ENCODE peak calls at places on chromosomes 6 and 20, in eight cellular contexts. V is GM12878, Z is HepG2, Q is HCT116, A is endothelial cell of umbilical vein, N is breast epithelium, Y is sigmoid colon, F is transverse colon. K is an unnamed sample.

GRCh38 chr20:22623211-22623610 is 38.8 kb upstream of the FOXA2 start:
- DNase-seq in F (no peak), V (no peak), Q (peak; percentile 27), A (peak; percentile 2), Z (peak; percentile 26), N (no peak), Y (no peak), K (peak; percentile 54)

GRCh38 chr6:121382467-121383121 is 48.3 kb upstream of the TBC1D32 start:
- DNase-seq in Y (no peak), A (no peak), Q (no peak), F (peak; percentile 87), V (no peak), Z (peak; percentile 14), N (no peak), K (no peak)

GRCh38 chr6:168968801-168969200 is 284.8 kb downstream of the THBS2 start:
- DNase-seq in F (no peak), V (no peak), N (no peak), Z (no peak), Y (no peak), Q (no peak), A (no peak), K (no peak)

GRCh38 chr6:33856034-33856590 is 52.3 kb upstream of the MLN start:
- DNase-seq in Y (no peak), N (no peak), Z (peak; percentile 30), F (no peak), Q (no peak), A (no peak), V (no peak), K (no peak)

GRCh38 chr20:61533231-61533631 is 281.2 kb downstream of the CDH4 start:
- DNase-seq in V (no peak), Z (no peak), Y (no peak), Q (no peak), A (no peak), N (no peak), F (no peak), K (no peak)

GRCh38 chr6:37141291-37142046 is 28.5 kb upstream of the PIM1 start:
- DNase-seq in Y (peak; percentile 77), Q (no peak), V (no peak), Z (no peak), A (no peak), F (no peak), N (no peak), K (no peak)

GRCh38 chr6:25835442-25836283 is 3.8 kb upstream of the SLC17A1 start:
- DNase-seq in Q (no peak), N (no peak), A (peak; percentile 90), Z (peak; percentile 65), F (no peak), V (no peak), Y (no peak), K (no peak)

GRCh38 chr20:54208492-54209044 is 681 bp downstream of the PFDN4 start:
- DNase-seq in N (no peak), Z (peak; percentile 35), F (no peak), A (peak; percentile 59), V (no peak), Q (no peak), Y (no peak), K (no peak)

GRCh38 chr6:345747-346388 is 45.7 kb upstream of the IRF4 start:
- DNase-seq in V (no peak), N (no peak), Q (no peak), F (no peak), A (no peak), Y (no peak), Z (no peak), K (no peak)

GRCh38 chr6:166999145-166999844 is at the start of gene CEP43:
- DNase-seq in F (peak; percentile 95), N (peak; percentile 85), A (peak; percentile 98), V (peak; percentile 71), Y (peak; percentile 97), Z (peak; percentile 95), Q (peak; percentile 88), K (peak; percentile 94)

GRCh38 chr6:113565306-113565705 is 291.8 kb upstream of the MARCKS start:
- DNase-seq in Y (no peak), Z (no peak), F (no peak), V (no peak), A (no peak), Q (no peak), N (no peak), K (no peak)

GRCh38 chr20:19313342-19314069 is 101.1 kb downstream of the SLC24A3 start:
- DNase-seq in Q (no peak), F (no peak), V (no peak), Z (no peak), A (no peak), N (no peak), Y (no peak), K (no peak)

GRCh38 chr6:154479388-154480143 is 30.9 kb downstream of the CNKSR3 start:
- DNase-seq in N (no peak), A (peak; percentile 60), Z (no peak), Q (no peak), V (no peak), Y (no peak), F (no peak), K (no peak)

GRCh38 chr6:92577077-92577719 is 842.2 kb downstream of the EPHA7 start:
- DNase-seq in F (no peak), V (no peak), A (peak; percentile 13), Y (no peak), Q (no peak), Z (peak; percentile 52), N (no peak), K (no peak)

DNA sequence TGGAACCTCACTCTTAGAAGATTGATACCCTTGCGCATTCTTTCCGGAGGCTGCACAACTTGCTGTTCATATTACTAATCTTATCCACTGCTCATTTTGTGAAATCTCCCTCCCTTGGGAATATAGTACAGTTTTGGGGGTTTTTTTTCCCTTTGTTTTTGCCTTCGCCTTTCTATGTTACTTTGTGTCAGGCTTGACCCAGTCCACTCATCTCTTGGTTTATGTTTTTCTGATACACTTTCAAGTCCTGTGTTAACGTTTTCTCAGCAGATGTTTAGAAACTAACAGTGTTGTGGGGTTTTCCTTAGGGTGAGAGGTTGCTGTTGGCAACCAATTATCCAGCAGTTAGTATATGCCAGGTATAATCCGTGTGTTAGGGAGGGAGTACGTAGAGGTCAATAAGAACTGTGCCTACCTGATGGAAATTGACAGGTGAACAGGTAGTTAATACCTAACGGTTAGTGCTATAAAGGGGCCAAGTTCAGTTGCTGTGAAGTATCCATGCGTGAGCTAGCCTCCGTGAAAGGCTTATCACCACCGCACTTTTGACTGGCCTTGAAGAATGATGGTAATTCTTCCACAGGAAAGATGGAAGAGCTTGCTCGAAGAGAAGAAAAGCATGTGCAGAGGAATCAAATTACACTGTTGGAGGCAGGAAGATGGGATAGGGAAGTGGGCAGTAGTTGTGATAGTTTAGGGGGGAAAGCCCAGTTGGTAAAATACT is 1.4 kb downstream of the NFYA start:
- DNase-seq in F (no peak), N (no peak), V (no peak), Q (no peak), Y (no peak), Z (no peak), A (peak; percentile 37), K (no peak)
- TF ChIP-seq POLR2AphosphoS5 in F (no peak), N (no peak), V (no peak), Q (no peak), Y (no peak), Z (no peak), A (no peak), K (no peak)

GRCh38 chr6:63530984-63531383 is 41.3 kb upstream of the LOC128125822 start:
- DNase-seq in Q (no peak), F (no peak), A (no peak), Z (no peak), V (no peak), Y (no peak), N (no peak), K (no peak)

GRCh38 chr6:63527658-63528514 is 44.4 kb upstream of the LOC128125822 start:
- DNase-seq in F (peak; percentile 68), A (peak; percentile 51), Q (peak; percentile 94), Y (peak; percentile 72), V (no peak), Z (peak; percentile 99), N (peak; percentile 75), K (peak; percentile 93)

GRCh38 chr6:63533026-63533425 is 39.3 kb upstream of the LOC128125822 start:
- DNase-seq in V (no peak), Y (no peak), N (no peak), F (no peak), Z (no peak), Q (no peak), A (no peak), K (no peak)

GRCh38 chr6:63526931-63527330 is 45.3 kb upstream of the LOC128125822 start:
- DNase-seq in Z (no peak), F (no peak), N (no peak), V (no peak), Y (no peak), A (no peak), Q (no peak), K (no peak)

DNA sequence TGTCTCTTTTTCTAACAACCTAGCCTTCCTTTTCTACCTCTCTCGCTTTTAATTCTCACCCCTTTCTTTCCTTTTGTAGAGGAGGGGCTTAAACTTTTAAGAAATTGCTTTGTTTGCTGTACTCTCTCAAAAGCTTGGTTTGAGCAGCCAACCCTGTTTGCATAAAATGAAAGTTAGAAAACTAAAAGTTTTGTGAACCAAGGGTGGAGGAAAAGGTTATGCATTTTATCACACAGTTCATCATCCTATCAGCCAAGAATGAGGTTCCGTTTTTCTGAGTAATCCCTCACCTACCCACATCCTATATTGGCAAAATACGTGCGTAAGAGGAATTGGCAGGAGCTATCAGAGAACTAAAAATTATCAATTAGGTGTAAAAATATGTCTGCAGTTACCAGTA is 42.8 kb upstream of the LOC128125822 start:
- DNase-seq in A (no peak), F (no peak), Y (no peak), V (no peak), Z (no peak), N (no peak), Q (no peak), K (no peak)
- TF ChIP-seq POLR2A in A (no peak), F (no peak), Y (no peak), V (no peak), Z (no peak), N (no peak), Q (no peak), K (no peak)

GRCh38 chr20:33686984-33687366 is 790 bp upstream of the E2F1 start:
- DNase-seq in F (no peak), V (no peak), A (no peak), Z (no peak), N (no peak), Y (no peak), Q (no peak), K (no peak)
- H3K4me3 ChIP-seq in F (no peak overlapping the region), V (peak overlapping the region; percentile 43), A (no peak overlapping the region), Z (peak overlapping the region; percentile 18), N (peak overlapping the region; percentile 48), Y (peak overlapping the region; percentile 51), Q (no peak overlapping the region), K (peak overlapping the region; percentile 57)

GRCh38 chr6:4852938-4853337 is 76.7 kb downstream of the CDYL start:
- DNase-seq in Y (no peak), Z (no peak), N (no peak), Q (no peak), A (no peak), V (no peak), F (no peak), K (no peak)

GRCh38 chr6:4856779-4857178 is 80.6 kb downstream of the CDYL start:
- DNase-seq in Q (no peak), Y (no peak), A (no peak), Z (no peak), N (no peak), V (no peak), F (no peak), K (no peak)

GRCh38 chr6:4853349-4853748 is 77.1 kb downstream of the CDYL start:
- DNase-seq in A (no peak), Q (no peak), N (no peak), Y (no peak), F (no peak), Z (no peak), V (no peak), K (no peak)

GRCh38 chr6:4851035-4851434 is 74.8 kb downstream of the CDYL start:
- DNase-seq in V (no peak), A (no peak), F (no peak), Y (no peak), Z (no peak), N (no peak), Q (no peak), K (no peak)

GRCh38 chr6:4853782-4854511 is 77.7 kb downstream of the CDYL start:
- DNase-seq in Z (peak; percentile 73), Q (no peak), A (no peak), F (no peak), N (no peak), Y (no peak), V (no peak), K (no peak)
- TF ChIP-seq POLR2AphosphoS5 in Z (no peak), Q (no peak), A (no peak), F (no peak), N (no peak), Y (no peak), V (no peak), K (no peak)